ENCODE peak calls at places on chromosomes 12 and 14, in seven cellular contexts. Q is NCI-H69; W is activated T-cell treated with anti-CD3 and anti-CD28 coated beads, Interleukin-2, amount 50 U/mL, for 4 hours; G is MM.1S; Z is NCI-H345; B is cardiac muscle cell; R is stimulated activated effector memory CD8-positive, alpha-beta T cell treated with anti-CD3 and anti-CD28 coated beads, Interleukin-12 subunit alpha, Interleukin-12 subunit beta, amount 100 ng/mL, for 72 hours. P is an unnamed sample.

GRCh38 chr12:132413931-132414588 is 75.9 kb upstream of the FBRSL1 start:
- DNase-seq in G (no peak), Q (peak; percentile 39), B (peak; percentile 60), Z (no peak), W (no peak), R (no peak), P (no peak)

GRCh38 chr12:46071335-46071734 is 81.0 kb upstream of the SCAF11 start:
- DNase-seq in W (no peak), R (no peak), Q (peak; percentile 7), G (peak; percentile 36), Z (no peak), B (no peak), P (no peak)

GRCh38 chr12:114403044-114403689 is 2.8 kb downstream of the TBX5 start:
- DNase-seq in G (no peak), W (no peak), Q (no peak), R (no peak), Z (no peak), B (peak; percentile 84), P (no peak)

GRCh38 chr14:105120056-105120455 is 48.5 kb downstream of the JAG2 start:
- DNase-seq in R (no peak), W (no peak), Q (no peak), Z (no peak), G (no peak), B (no peak), P (no peak)

GRCh38 chr12:47576256-47576655 is 129.6 kb downstream of the RPAP3 start:
- DNase-seq in Q (peak; percentile 99), Z (peak; percentile 12), G (no peak), R (no peak), B (peak; percentile 13), W (no peak), P (no peak)

GRCh38 chr12:27083861-27084271 is 1.5 kb upstream of the C12orf71 start:
- DNase-seq in B (no peak), Q (peak; percentile 31), R (no peak), Z (no peak), W (no peak), G (no peak), P (peak; percentile 28)

GRCh38 chr12:68899251-68899771 is 33.7 kb downstream of the CPM start:
- DNase-seq in R (no peak), Z (no peak), B (no peak), Q (no peak), W (no peak), G (no peak), P (peak; percentile 94)

GRCh38 chr14:32397871-32398640 is 69.0 kb downstream of the AKAP6 start:
- DNase-seq in Q (peak; percentile 18), Z (no peak), G (no peak), W (no peak), R (no peak), B (no peak), P (peak; percentile 35)

GRCh38 chr12:97960741-97961608 is 498.4 kb downstream of the RMST start:
- DNase-seq in B (peak; percentile 64), Q (peak; percentile 67), Z (peak; percentile 1), G (peak; percentile 51), W (no peak), R (peak; percentile 50), P (peak; percentile 37)

GRCh38 chr12:49824886-49825285 is 3.3 kb downstream of the NCKAP5L start:
- DNase-seq in B (no peak), Z (no peak), Q (no peak), R (no peak), W (no peak), G (no peak), P (no peak)

GRCh38 chr14:59869381-59870255 is 958 bp downstream of the RTN1 start:
- DNase-seq in R (no peak), B (peak; percentile 13), Z (no peak), W (no peak), G (no peak), Q (peak; percentile 36), P (no peak)

GRCh38 chr12:57732726-57733593 is 5.6 kb downstream of the AGAP2 start:
- DNase-seq in Z (no peak), R (no peak), G (no peak), Q (no peak), W (no peak), B (no peak), P (no peak)

GRCh38 chr12:29681370-29681769 is 102.4 kb downstream of the TMTC1 start:
- DNase-seq in Q (no peak), R (no peak), Z (no peak), W (no peak), B (no peak), G (peak; percentile 58), P (no peak)

GRCh38 chr14:71931492-71932228 is 569 bp upstream of the RGS6 start:
- DNase-seq in G (no peak), Q (no peak), B (peak; percentile 18), Z (peak; percentile 59), W (no peak), R (peak; percentile 52), P (no peak)

GRCh38 chr12:65106948-65107347 is 14.2 kb downstream of the WIF1 start:
- DNase-seq in Q (no peak), R (no peak), W (no peak), B (no peak), Z (no peak), G (no peak), P (no peak)

GRCh38 chr14:70292716-70293115 is 66.8 kb downstream of the COX16 start:
- DNase-seq in G (no peak), Q (no peak), W (no peak), R (no peak), Z (no peak), B (no peak), P (no peak)

GRCh38 chr14:95875831-95876768 is 532 bp upstream of the TUNAR start:
- DNase-seq in G (no peak), B (peak; percentile 55), Q (peak; percentile 94), R (no peak), Z (peak; percentile 84), W (no peak), P (no peak)

GRCh38 chr12:64633940-64634337 is 23.6 kb downstream of the RASSF3 start:
- DNase-seq in B (no peak), G (no peak), Z (no peak), W (no peak), R (no peak), Q (peak; percentile 48), P (peak; percentile 59)

GRCh38 chr12:121222847-121223246 is 12.9 kb downstream of the P2RX4 start:
- DNase-seq in W (no peak), G (no peak), Q (no peak), B (no peak), Z (no peak), R (no peak), P (no peak)

GRCh38 chr12:64457036-64457435 is 5.1 kb downstream of the TBK1 start:
- DNase-seq in Z (no peak), G (no peak), R (no peak), W (peak; percentile 37), Q (no peak), B (no peak), P (no peak)

GRCh38 chr14:90560529-90560928 is 163.7 kb downstream of the CALM1 start:
- DNase-seq in Z (no peak), W (no peak), G (no peak), Q (peak; percentile 71), B (no peak), R (no peak), P (no peak)

GRCh38 chr12:55719371-55719770 is 822 bp upstream of the RDH5 start:
- DNase-seq in G (no peak), Z (no peak), B (no peak), W (no peak), R (no peak), Q (no peak), P (no peak)

GRCh38 chr14:67704484-67705089 is 2.9 kb downstream of the RDH12 start:
- DNase-seq in R (no peak), W (no peak), G (peak; percentile 47), Q (peak; percentile 82), B (peak; percentile 56), Z (peak; percentile 77), P (peak; percentile 75)

GRCh38 chr14:105419305-105420091 is at the start of gene MTA1:
- DNase-seq in R (peak; percentile 69), Z (peak; percentile 48), W (peak; percentile 41), B (peak; percentile 75), Q (peak; percentile 85), G (no peak), P (peak; percentile 3)

GRCh38 chr14:76904100-76904739 is 78.0 kb downstream of the LRRC74A start:
- DNase-seq in G (no peak), Q (no peak), B (no peak), R (no peak), Z (no peak), W (no peak), P (peak; percentile 71)

GRCh38 chr14:56118611-56119181 is 485 bp downstream of the PELI2 start:
- DNase-seq in B (no peak), W (peak; percentile 9), Q (peak; percentile 78), Z (peak; percentile 37), R (peak; percentile 57), G (no peak), P (no peak)

GRCh38 chr12:106682594-106683234 is 91.8 kb upstream of the RIC8B start:
- DNase-seq in Z (no peak), Q (peak; percentile 57), W (no peak), R (no peak), B (no peak), G (peak; percentile 48), P (peak; percentile 24)

GRCh38 chr12:121033625-121034349 is 5.3 kb downstream of the OASL start:
- DNase-seq in Q (peak; percentile 75), W (peak; percentile 49), G (no peak), R (peak; percentile 74), Z (no peak), B (no peak), P (peak; percentile 89)

GRCh38 chr14:89723930-89724915 is 230.3 kb downstream of the EFCAB11 start:
- DNase-seq in G (no peak), R (no peak), Z (no peak), W (no peak), B (no peak), Q (no peak), P (no peak)

GRCh38 chr12:121110211-121110940 is 22.3 kb upstream of the P2RX7 start:
- DNase-seq in Q (peak; percentile 68), B (peak; percentile 72), R (peak; percentile 82), W (peak; percentile 63), G (peak; percentile 29), Z (peak; percentile 59), P (peak; percentile 58)